ENCODE peak calls at places on chromosome 12, in nine cellular contexts. One of them, this sample, is unnamed. For H3K4me1, the result is how much of the 10 kb centered on the place peaks cover.

GRCh38 chr12:92466391-92467305 is 236.1 kb upstream of the PLEKHG7 start:
- DNase-seq in tibial nerve: no peak
- DNase-seq in suprapubic skin: no peak
- DNase-seq in stomach: no peak
- DNase-seq in upper lobe of left lung: no peak
- DNase-seq in sigmoid colon: no peak
- DNase-seq in K562: no peak
- DNase-seq in H1: peak
- DNase-seq in GM12878: peak
- DNase-seq in this sample: no peak

GRCh38 chr12:104710940-104711725 is 247.0 kb downstream of the SLC41A2 start:
- DNase-seq in tibial nerve: no peak
- DNase-seq in sigmoid colon: no peak
- DNase-seq in H1: no peak
- DNase-seq in suprapubic skin: no peak
- DNase-seq in K562: no peak
- DNase-seq in GM12878: no peak
- DNase-seq in stomach: no peak
- DNase-seq in upper lobe of left lung: no peak
- DNase-seq in this sample: no peak

GRCh38 chr12:122079038-122079531 is 529 bp downstream of the MLXIP start:
- DNase-seq in stomach: peak
- DNase-seq in suprapubic skin: peak
- DNase-seq in upper lobe of left lung: peak
- DNase-seq in H1: no peak
- DNase-seq in tibial nerve: no peak
- DNase-seq in K562: peak
- DNase-seq in GM12878: no peak
- DNase-seq in sigmoid colon: peak
- DNase-seq in this sample: peak

GRCh38 chr12:54217774-54218221 is 29.0 kb upstream of the SMUG1 start:
- DNase-seq in suprapubic skin: peak
- DNase-seq in sigmoid colon: no peak
- DNase-seq in stomach: peak
- DNase-seq in GM12878: no peak
- DNase-seq in K562: no peak
- DNase-seq in upper lobe of left lung: no peak
- DNase-seq in tibial nerve: no peak
- DNase-seq in H1: no peak
- DNase-seq in this sample: peak

GRCh38 chr12:88339254-88339949 is 197.3 kb downstream of the TMTC3 start:
- DNase-seq in K562: no peak
- DNase-seq in GM12878: no peak
- DNase-seq in H1: no peak
- DNase-seq in suprapubic skin: no peak
- DNase-seq in upper lobe of left lung: no peak
- DNase-seq in stomach: no peak
- DNase-seq in sigmoid colon: no peak
- DNase-seq in tibial nerve: no peak
- DNase-seq in this sample: no peak

GRCh38 chr12:42030588-42030987 is 114.1 kb downstream of the GXYLT1 start:
- DNase-seq in upper lobe of left lung: no peak
- DNase-seq in GM12878: no peak
- DNase-seq in stomach: no peak
- DNase-seq in suprapubic skin: no peak
- DNase-seq in tibial nerve: no peak
- DNase-seq in K562: peak
- DNase-seq in sigmoid colon: no peak
- DNase-seq in H1: no peak
- DNase-seq in this sample: no peak

GRCh38 chr12:15584366-15585041 is 204.7 kb downstream of the EPS8 start:
- DNase-seq in H1: no peak
- DNase-seq in sigmoid colon: no peak
- DNase-seq in tibial nerve: no peak
- DNase-seq in suprapubic skin: no peak
- DNase-seq in stomach: no peak
- DNase-seq in K562: peak
- DNase-seq in upper lobe of left lung: no peak
- DNase-seq in GM12878: no peak
- DNase-seq in this sample: no peak

GRCh38 chr12:45349911-45350310 is 134.0 kb downstream of the ANO6 start:
- DNase-seq in suprapubic skin: no peak
- DNase-seq in GM12878: no peak
- DNase-seq in upper lobe of left lung: no peak
- DNase-seq in tibial nerve: no peak
- DNase-seq in sigmoid colon: no peak
- DNase-seq in stomach: no peak
- DNase-seq in K562: no peak
- DNase-seq in H1: no peak
- DNase-seq in this sample: no peak

GRCh38 chr12:125105600-125105999 is 40.4 kb downstream of the AACS start:
- DNase-seq in H1: no peak
- DNase-seq in upper lobe of left lung: no peak
- DNase-seq in tibial nerve: no peak
- DNase-seq in sigmoid colon: no peak
- DNase-seq in K562: no peak
- DNase-seq in stomach: no peak
- DNase-seq in GM12878: no peak
- DNase-seq in suprapubic skin: no peak
- DNase-seq in this sample: no peak

GRCh38 chr12:79186506-79186905 is 321.9 kb downstream of the SYT1 start:
- DNase-seq in GM12878: no peak
- DNase-seq in H1: no peak
- DNase-seq in sigmoid colon: no peak
- DNase-seq in upper lobe of left lung: no peak
- DNase-seq in K562: no peak
- DNase-seq in suprapubic skin: no peak
- DNase-seq in tibial nerve: no peak
- DNase-seq in stomach: no peak
- DNase-seq in this sample: no peak

GRCh38 chr12:38782393-38782792 is 123.0 kb downstream of the CPNE8 start:
- DNase-seq in tibial nerve: no peak
- DNase-seq in H1: no peak
- DNase-seq in suprapubic skin: no peak
- DNase-seq in upper lobe of left lung: no peak
- DNase-seq in K562: no peak
- DNase-seq in GM12878: no peak
- DNase-seq in sigmoid colon: no peak
- DNase-seq in stomach: no peak
- DNase-seq in this sample: no peak

GRCh38 chr12:62933871-62934798 is 815 bp downstream of the PPM1H start:
- DNase-seq in tibial nerve: no peak
- DNase-seq in upper lobe of left lung: peak
- DNase-seq in stomach: peak
- DNase-seq in suprapubic skin: no peak
- DNase-seq in sigmoid colon: no peak
- DNase-seq in GM12878: no peak
- DNase-seq in H1: no peak
- DNase-seq in K562: peak
- DNase-seq in this sample: peak

DNA sequence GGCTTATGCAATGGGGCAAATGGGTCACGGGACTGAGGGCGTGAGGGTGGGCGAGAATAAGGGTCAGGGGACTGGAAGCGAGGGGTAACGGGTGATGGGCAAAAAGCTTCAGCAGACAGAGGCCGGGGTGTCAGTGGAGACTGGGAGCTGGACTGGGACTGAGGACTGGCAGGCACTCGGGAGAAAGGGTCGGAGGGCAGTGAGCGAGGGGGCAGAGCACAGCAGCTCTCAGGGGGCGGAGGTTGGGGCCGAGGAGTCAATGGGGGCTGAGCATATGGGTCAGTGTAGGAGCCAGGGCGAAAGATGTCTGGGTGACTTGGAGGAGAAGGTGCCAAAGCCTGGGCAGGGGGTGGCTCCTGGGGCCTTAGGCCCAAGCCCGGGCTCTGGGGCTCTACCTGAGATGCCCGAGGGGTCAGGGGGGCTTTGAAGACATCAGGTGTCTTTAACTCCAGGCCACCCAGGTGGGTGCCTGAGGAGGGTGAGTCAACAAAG is 20.2 kb downstream of the KMT2D start:
- DNase-seq in H1: no peak
- DNase-seq in suprapubic skin: no peak
- DNase-seq in GM12878: no peak
- DNase-seq in K562: no peak
- DNase-seq in sigmoid colon: no peak
- DNase-seq in tibial nerve: no peak
- DNase-seq in stomach: no peak
- DNase-seq in upper lobe of left lung: no peak
- DNase-seq in this sample: no peak
- H3K4me1 ChIP-seq in H1: under half
- H3K4me1 ChIP-seq in suprapubic skin: under half
- H3K4me1 ChIP-seq in GM12878: under half
- H3K4me1 ChIP-seq in K562: under half
- H3K4me1 ChIP-seq in sigmoid colon: under half
- H3K4me1 ChIP-seq in tibial nerve: under half
- H3K4me1 ChIP-seq in stomach: under half
- H3K4me1 ChIP-seq in upper lobe of left lung: under half
- H3K4me1 ChIP-seq in this sample: under half

GRCh38 chr12:77238368-77238767 is 173.0 kb upstream of the E2F7 start:
- DNase-seq in H1: no peak
- DNase-seq in GM12878: no peak
- DNase-seq in tibial nerve: no peak
- DNase-seq in suprapubic skin: no peak
- DNase-seq in sigmoid colon: no peak
- DNase-seq in upper lobe of left lung: no peak
- DNase-seq in stomach: no peak
- DNase-seq in K562: no peak
- DNase-seq in this sample: no peak
- TF ChIP-seq EP300 in H1: no peak
- TF ChIP-seq EP300 in GM12878: no peak
- TF ChIP-seq EP300 in tibial nerve: no peak
- TF ChIP-seq EP300 in suprapubic skin: no peak
- TF ChIP-seq EP300 in sigmoid colon: no peak
- TF ChIP-seq EP300 in upper lobe of left lung: no peak
- TF ChIP-seq EP300 in stomach: no peak
- TF ChIP-seq EP300 in K562: no peak
- TF ChIP-seq EP300 in this sample: no peak

GRCh38 chr12:23944067-23944466 is 5.4 kb downstream of the SOX5 start:
- DNase-seq in tibial nerve: no peak
- DNase-seq in sigmoid colon: no peak
- DNase-seq in stomach: no peak
- DNase-seq in K562: no peak
- DNase-seq in suprapubic skin: no peak
- DNase-seq in upper lobe of left lung: no peak
- DNase-seq in GM12878: no peak
- DNase-seq in H1: no peak
- DNase-seq in this sample: no peak

GRCh38 chr12:23950011-23950774 is 723 bp upstream of the SOX5 start:
- DNase-seq in sigmoid colon: no peak
- DNase-seq in stomach: no peak
- DNase-seq in suprapubic skin: no peak
- DNase-seq in GM12878: no peak
- DNase-seq in H1: no peak
- DNase-seq in K562: peak
- DNase-seq in tibial nerve: no peak
- DNase-seq in upper lobe of left lung: no peak
- DNase-seq in this sample: peak

GRCh38 chr12:23949212-23950010 is at the start of gene SOX5:
- DNase-seq in K562: peak
- DNase-seq in tibial nerve: peak
- DNase-seq in H1: peak
- DNase-seq in sigmoid colon: peak
- DNase-seq in stomach: peak
- DNase-seq in suprapubic skin: no peak
- DNase-seq in GM12878: no peak
- DNase-seq in upper lobe of left lung: peak
- DNase-seq in this sample: peak

GRCh38 chr12:23945249-23945648 is 4.2 kb downstream of the SOX5 start:
- DNase-seq in stomach: no peak
- DNase-seq in suprapubic skin: no peak
- DNase-seq in K562: no peak
- DNase-seq in upper lobe of left lung: no peak
- DNase-seq in GM12878: no peak
- DNase-seq in H1: no peak
- DNase-seq in tibial nerve: no peak
- DNase-seq in sigmoid colon: no peak
- DNase-seq in this sample: no peak

DNA sequence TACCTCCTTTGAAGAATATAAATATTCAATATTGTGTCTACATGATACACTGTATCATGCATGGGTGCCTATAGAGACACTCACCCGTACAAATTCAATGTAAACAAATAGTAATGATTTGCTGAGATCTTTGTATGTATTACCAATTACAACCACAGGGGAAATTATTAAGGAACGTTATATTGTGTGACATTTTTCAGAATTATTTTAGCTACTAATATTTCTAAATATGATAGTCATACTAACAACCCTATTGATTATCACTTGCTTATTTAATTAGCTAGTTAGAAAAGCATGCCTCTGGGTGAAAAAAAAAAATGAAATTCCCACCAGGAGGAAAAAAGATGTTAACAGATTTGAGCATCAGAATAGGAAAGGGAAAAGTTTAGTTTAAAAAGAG is 2.1 kb downstream of the SOX5 start:
- DNase-seq in sigmoid colon: no peak
- DNase-seq in GM12878: no peak
- DNase-seq in tibial nerve: no peak
- DNase-seq in K562: no peak
- DNase-seq in stomach: no peak
- DNase-seq in suprapubic skin: no peak
- DNase-seq in H1: no peak
- DNase-seq in upper lobe of left lung: no peak
- DNase-seq in this sample: no peak
- H3K4me1 ChIP-seq in sigmoid colon: under half
- H3K4me1 ChIP-seq in GM12878: under half
- H3K4me1 ChIP-seq in tibial nerve: under half
- H3K4me1 ChIP-seq in K562: under half
- H3K4me1 ChIP-seq in stomach: under half
- H3K4me1 ChIP-seq in suprapubic skin: under half
- H3K4me1 ChIP-seq in H1: under half
- H3K4me1 ChIP-seq in upper lobe of left lung: under half
- H3K4me1 ChIP-seq in this sample: under half

GRCh38 chr12:32369202-32369601 is 30.2 kb upstream of the FGD4 start:
- DNase-seq in sigmoid colon: no peak
- DNase-seq in K562: no peak
- DNase-seq in tibial nerve: no peak
- DNase-seq in upper lobe of left lung: no peak
- DNase-seq in GM12878: no peak
- DNase-seq in suprapubic skin: no peak
- DNase-seq in stomach: no peak
- DNase-seq in H1: no peak
- DNase-seq in this sample: no peak

GRCh38 chr12:32362892-32363291 is 36.5 kb upstream of the FGD4 start:
- DNase-seq in tibial nerve: no peak
- DNase-seq in upper lobe of left lung: no peak
- DNase-seq in suprapubic skin: no peak
- DNase-seq in stomach: no peak
- DNase-seq in GM12878: no peak
- DNase-seq in H1: no peak
- DNase-seq in sigmoid colon: no peak
- DNase-seq in K562: no peak
- DNase-seq in this sample: no peak

GRCh38 chr12:32367381-32367780 is 32.0 kb upstream of the FGD4 start:
- DNase-seq in tibial nerve: no peak
- DNase-seq in H1: no peak
- DNase-seq in stomach: no peak
- DNase-seq in suprapubic skin: no peak
- DNase-seq in K562: no peak
- DNase-seq in sigmoid colon: no peak
- DNase-seq in GM12878: no peak
- DNase-seq in upper lobe of left lung: no peak
- DNase-seq in this sample: no peak

GRCh38 chr12:32366704-32367103 is 32.7 kb upstream of the FGD4 start:
- DNase-seq in H1: no peak
- DNase-seq in GM12878: no peak
- DNase-seq in tibial nerve: no peak
- DNase-seq in K562: no peak
- DNase-seq in sigmoid colon: no peak
- DNase-seq in suprapubic skin: no peak
- DNase-seq in upper lobe of left lung: no peak
- DNase-seq in stomach: no peak
- DNase-seq in this sample: no peak

GRCh38 chr12:32365473-32366064 is 33.8 kb upstream of the FGD4 start:
- DNase-seq in GM12878: peak
- DNase-seq in tibial nerve: no peak
- DNase-seq in upper lobe of left lung: peak
- DNase-seq in suprapubic skin: no peak
- DNase-seq in K562: peak
- DNase-seq in H1: peak
- DNase-seq in sigmoid colon: no peak
- DNase-seq in stomach: peak
- DNase-seq in this sample: peak
- TF ChIP-seq EP300 in GM12878: no peak
- TF ChIP-seq EP300 in tibial nerve: no peak
- TF ChIP-seq EP300 in upper lobe of left lung: no peak
- TF ChIP-seq EP300 in suprapubic skin: no peak
- TF ChIP-seq EP300 in K562: no peak
- TF ChIP-seq EP300 in H1: no peak
- TF ChIP-seq EP300 in sigmoid colon: no peak
- TF ChIP-seq EP300 in stomach: no peak
- TF ChIP-seq EP300 in this sample: no peak

This sample was measured in ovary.